ENCODE peak calls at places on chromosomes 7 and 10, in ten cellular contexts. M is adrenal gland, L is breast epithelium, Y is sigmoid colon, G is stomach, R is HCT116, K is tibial nerve, U is uterus, Q is gastrocnemius medialis, C is suprapubic skin. Z is an unnamed sample.

GRCh38 chr7:18400726-18401125 is 94.8 kb upstream of the HDAC9 start:
- DNase-seq in M (no peak), L (no peak), Y (no peak), G (no peak), R (no peak), K (no peak), U (no peak), Q (no peak), C (no peak), Z (no peak)

GRCh38 chr10:87694011-87694794 is 34.5 kb downstream of the PAPSS2 start:
- DNase-seq in M (no peak), L (no peak), Y (no peak), G (no peak), R (no peak), K (no peak), U (no peak), Q (no peak), C (no peak), Z (no peak)

GRCh38 chr7:45865594-45866410 is 7.1 kb downstream of the CCDC201 start:
- DNase-seq in M (no peak), L (no peak), Y (no peak), G (no peak), R (no peak), K (no peak), U (no peak), Q (no peak), C (no peak), Z (no peak)

GRCh38 chr7:117997862-117998825 is 124.9 kb upstream of the CTTNBP2 start:
- DNase-seq in M (no peak), L (no peak), Y (no peak), G (no peak), R (no peak), K (no peak), U (no peak), Q (no peak), C (no peak), Z (no peak)

GRCh38 chr7:42928754-42929153 is 3.2 kb downstream of the PSMA2 start:
- DNase-seq in M (no peak), L (no peak), Y (no peak), G (no peak), R (no peak), K (no peak), U (no peak), Q (no peak), C (no peak), Z (no peak)

GRCh38 chr7:106887376-106887775 is 22.3 kb downstream of the PIK3CG start:
- DNase-seq in M (no peak), L (no peak), Y (no peak), G (no peak), R (no peak), K (no peak), U (no peak), Q (no peak), C (no peak), Z (no peak)

GRCh38 chr10:118567701-118568248 is 27.7 kb downstream of the PRLHR start:
- DNase-seq in M (no peak), L (no peak), Y (no peak), G (no peak), R (no peak), K (no peak), U (no peak), Q (no peak), C (no peak), Z (no peak)

GRCh38 chr10:37654466-37654865 is 202.9 kb downstream of the ZNF248 start:
- DNase-seq in M (no peak), L (no peak), Y (no peak), G (no peak), R (no peak), K (no peak), U (no peak), Q (no peak), C (no peak), Z (no peak)

GRCh38 chr10:24292304-24293291 is 83.7 kb downstream of the KIAA1217 start:
- DNase-seq in M (no peak), L (no peak), Y (no peak), G (no peak), R (no peak), K (no peak), U (no peak), Q (peak; percentile 73), C (no peak), Z (no peak)

GRCh38 chr10:31032515-31033132 is 959 bp upstream of the ZNF438 start:
- DNase-seq in M (peak; percentile 35), L (no peak), Y (peak; percentile 73), G (no peak), R (no peak), K (no peak), U (no peak), Q (no peak), C (peak; percentile 97), Z (peak; percentile 87)

GRCh38 chr7:111741811-111742240 is 179.5 kb upstream of the IMMP2L start:
- DNase-seq in M (peak; percentile 52), L (no peak), Y (peak; percentile 72), G (peak; percentile 69), R (peak; percentile 75), K (peak; percentile 19), U (peak; percentile 53), Q (no peak), C (no peak), Z (no peak)

GRCh38 chr10:11822031-11822756 is 962 bp upstream of the PROSER2 start:
- DNase-seq in M (no peak), L (no peak), Y (no peak), G (no peak), R (no peak), K (no peak), U (no peak), Q (no peak), C (no peak), Z (no peak)

DNA sequence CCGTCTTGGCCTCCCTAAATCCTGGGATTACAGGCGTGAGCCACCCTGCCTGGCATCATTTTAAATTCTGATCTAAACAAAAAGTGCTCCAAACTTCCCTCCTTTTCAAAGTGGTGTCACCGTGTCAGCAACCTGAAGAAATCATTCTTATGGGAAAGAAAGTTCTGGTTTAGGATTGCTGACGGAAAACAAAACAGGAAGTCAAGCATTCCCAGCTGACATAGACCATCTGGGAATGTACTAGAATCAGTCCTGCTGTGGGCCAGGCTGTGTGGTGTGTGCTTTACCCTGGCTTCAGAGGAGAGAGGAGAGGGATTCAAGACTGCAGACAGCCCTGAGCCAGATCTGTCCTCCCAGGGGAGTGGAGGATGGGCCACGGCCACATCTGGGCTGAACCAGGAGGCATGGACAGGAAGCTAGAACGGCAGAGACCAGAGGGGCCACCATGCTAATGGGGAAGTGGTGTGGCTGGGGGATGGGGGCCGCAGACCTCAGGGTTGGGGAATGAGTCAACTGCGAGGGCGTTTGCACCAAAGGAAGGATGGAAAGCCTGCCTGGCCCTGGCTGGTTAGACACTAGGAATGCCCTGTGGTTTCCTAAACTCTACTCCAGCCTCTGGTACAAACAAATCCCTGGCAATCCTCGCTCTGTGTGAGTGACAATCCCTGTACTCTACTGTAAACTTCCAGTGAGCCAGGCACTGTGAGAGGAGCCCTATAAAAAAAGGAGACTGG is 16.7 kb upstream of the CLIP2 start:
- DNase-seq in M (peak; percentile 79), L (no peak), Y (peak; percentile 90), G (peak; percentile 45), R (no peak), K (peak; percentile 26), U (peak; percentile 53), Q (peak; percentile 32), C (peak; percentile 83), Z (peak; percentile 70)
- TF ChIP-seq POLR2A in M (no peak), L (no peak), Y (peak; percentile 4), G (no peak), R (no peak), K (no peak), U (no peak), Q (no peak), C (no peak), Z (no peak)

DNA sequence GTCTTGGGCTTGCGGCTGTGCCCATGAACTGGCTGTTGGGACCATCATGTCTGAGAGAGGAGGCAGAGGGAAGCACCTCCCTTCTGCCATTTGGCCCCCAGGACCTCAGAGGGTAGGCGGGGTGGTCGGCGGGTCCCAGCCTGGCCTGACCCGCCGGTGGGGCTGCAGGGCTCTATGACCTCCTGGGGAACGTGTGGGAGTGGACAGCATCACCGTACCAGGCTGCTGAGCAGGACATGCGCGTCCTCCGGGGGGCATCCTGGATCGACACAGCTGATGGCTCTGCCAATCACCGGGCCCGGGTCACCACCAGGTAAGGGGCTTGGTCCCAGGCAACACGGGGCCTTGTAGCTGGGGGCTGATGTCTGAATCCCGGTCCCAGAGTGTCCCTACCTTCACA is 14.1 kb downstream of the SUMF2 start:
- DNase-seq in M (no peak), L (no peak), Y (no peak), G (no peak), R (no peak), K (no peak), U (no peak), Q (no peak), C (peak; percentile 64), Z (no peak)
- TF ChIP-seq POLR2A in M (no peak), L (no peak), Y (no peak), G (no peak), R (no peak), K (no peak), U (no peak), Q (no peak), C (no peak), Z (no peak)

GRCh38 chr10:43863859-43864591 is 215.3 kb upstream of the ZNF32 start:
- DNase-seq in M (no peak), L (no peak), Y (no peak), G (peak; percentile 47), R (no peak), K (no peak), U (no peak), Q (peak; percentile 23), C (no peak), Z (peak; percentile 90)
- TF ChIP-seq POLR2A in M (no peak), L (no peak), Y (no peak), G (no peak), R (no peak), K (no peak), U (no peak), Q (no peak), C (no peak), Z (no peak)

GRCh38 chr7:140300263-140301131 is 97.8 kb downstream of the SLC37A3 start:
- DNase-seq in M (no peak), L (no peak), Y (no peak), G (no peak), R (no peak), K (no peak), U (no peak), Q (no peak), C (no peak), Z (no peak)

GRCh38 chr7:140295224-140295623 is 103.1 kb downstream of the SLC37A3 start:
- DNase-seq in M (no peak), L (no peak), Y (no peak), G (no peak), R (no peak), K (no peak), U (no peak), Q (no peak), C (no peak), Z (peak; percentile 52)

GRCh38 chr7:140294454-140294853 is 103.9 kb downstream of the SLC37A3 start:
- DNase-seq in M (no peak), L (no peak), Y (no peak), G (no peak), R (no peak), K (no peak), U (no peak), Q (no peak), C (no peak), Z (no peak)

GRCh38 chr7:140297192-140297591 is 101.1 kb downstream of the SLC37A3 start:
- DNase-seq in M (no peak), L (no peak), Y (no peak), G (no peak), R (no peak), K (no peak), U (no peak), Q (no peak), C (no peak), Z (peak; percentile 40)

GRCh38 chr7:140298213-140298612 is 100.1 kb downstream of the SLC37A3 start:
- DNase-seq in M (no peak), L (no peak), Y (no peak), G (no peak), R (no peak), K (no peak), U (no peak), Q (no peak), C (no peak), Z (peak; percentile 4)
- TF ChIP-seq POLR2A in M (no peak), L (no peak), Y (no peak), G (no peak), R (no peak), K (no peak), U (no peak), Q (no peak), C (no peak), Z (no peak)